ENCODE peak calls at places on chromosomes 3 and 15, in seven cellular contexts. One of them, this sample, is unnamed.

GRCh38 chr3:150744041-150745026 is 18.6 kb downstream of the SIAH2 start:
- DNase-seq in SK-N-SH: no peak
- DNase-seq in upper lobe of right lung: no peak
- DNase-seq in neural crest cell: no peak
- DNase-seq in fibroblast of lung: no peak
- DNase-seq in lower lobe of right lung: no peak
- DNase-seq in LoVo: no peak
- DNase-seq in this sample: no peak

GRCh38 chr3:53286727-53287412 is 31.0 kb upstream of the TKT start:
- DNase-seq in SK-N-SH: no peak
- DNase-seq in lower lobe of right lung: no peak
- DNase-seq in neural crest cell: no peak
- DNase-seq in fibroblast of lung: peak; percentile 73
- DNase-seq in upper lobe of right lung: no peak
- DNase-seq in LoVo: no peak
- DNase-seq in this sample: no peak

GRCh38 chr15:25738171-25738792 is 124.8 kb downstream of the ATP10A start:
- DNase-seq in neural crest cell: no peak
- DNase-seq in upper lobe of right lung: no peak
- DNase-seq in LoVo: no peak
- DNase-seq in lower lobe of right lung: no peak
- DNase-seq in SK-N-SH: no peak
- DNase-seq in fibroblast of lung: peak; percentile 13
- DNase-seq in this sample: no peak

GRCh38 chr3:157129782-157130137 is 30.2 kb downstream of the CCNL1 start:
- DNase-seq in upper lobe of right lung: no peak
- DNase-seq in SK-N-SH: no peak
- DNase-seq in neural crest cell: peak; percentile 29
- DNase-seq in fibroblast of lung: peak; percentile 70
- DNase-seq in LoVo: peak; percentile 63
- DNase-seq in lower lobe of right lung: no peak
- DNase-seq in this sample: no peak

GRCh38 chr3:138348107-138348949 is at the start of gene MRAS:
- DNase-seq in neural crest cell: peak; percentile 63
- DNase-seq in SK-N-SH: peak; percentile 91
- DNase-seq in LoVo: peak; percentile 80
- DNase-seq in fibroblast of lung: peak; percentile 80
- DNase-seq in upper lobe of right lung: peak; percentile 92
- DNase-seq in lower lobe of right lung: peak; percentile 87
- DNase-seq in this sample: peak; percentile 38

GRCh38 chr3:61561374-61562041 is at the start of gene PTPRG:
- DNase-seq in lower lobe of right lung: peak; percentile 85
- DNase-seq in fibroblast of lung: peak; percentile 95
- DNase-seq in upper lobe of right lung: peak; percentile 90
- DNase-seq in neural crest cell: peak; percentile 75
- DNase-seq in LoVo: peak; percentile 93
- DNase-seq in SK-N-SH: peak; percentile 91
- DNase-seq in this sample: peak; percentile 87

GRCh38 chr3:127817331-127817821 is 4.9 kb downstream of the MGLL start:
- DNase-seq in fibroblast of lung: peak; percentile 78
- DNase-seq in SK-N-SH: no peak
- DNase-seq in neural crest cell: no peak
- DNase-seq in upper lobe of right lung: no peak
- DNase-seq in lower lobe of right lung: no peak
- DNase-seq in LoVo: peak; percentile 90
- DNase-seq in this sample: no peak

GRCh38 chr3:55481067-55481917 is 5.8 kb downstream of the WNT5A start:
- DNase-seq in fibroblast of lung: peak; percentile 80
- DNase-seq in SK-N-SH: peak; percentile 83
- DNase-seq in upper lobe of right lung: peak; percentile 73
- DNase-seq in LoVo: no peak
- DNase-seq in lower lobe of right lung: peak; percentile 51
- DNase-seq in neural crest cell: peak; percentile 3
- DNase-seq in this sample: peak; percentile 84

GRCh38 chr3:4461459-4462090 is 5.5 kb downstream of the SUMF1 start:
- DNase-seq in neural crest cell: no peak
- DNase-seq in SK-N-SH: no peak
- DNase-seq in lower lobe of right lung: no peak
- DNase-seq in fibroblast of lung: no peak
- DNase-seq in LoVo: no peak
- DNase-seq in upper lobe of right lung: no peak
- DNase-seq in this sample: no peak

GRCh38 chr15:31511707-31512310 is 185.2 kb downstream of the KLF13 start:
- DNase-seq in lower lobe of right lung: no peak
- DNase-seq in SK-N-SH: no peak
- DNase-seq in neural crest cell: no peak
- DNase-seq in fibroblast of lung: no peak
- DNase-seq in upper lobe of right lung: no peak
- DNase-seq in LoVo: no peak
- DNase-seq in this sample: no peak

GRCh38 chr3:78077842-78078241 is 1037.9 kb downstream of the ROBO2 start:
- DNase-seq in neural crest cell: no peak
- DNase-seq in lower lobe of right lung: no peak
- DNase-seq in fibroblast of lung: no peak
- DNase-seq in upper lobe of right lung: no peak
- DNase-seq in SK-N-SH: no peak
- DNase-seq in LoVo: no peak
- DNase-seq in this sample: no peak

This sample was measured in AG09319.